ENCODE peak calls at places on chromosomes 16 and 17, in six cellular contexts. V is SK-N-SH, X is H1, I is HCT116, K is GM12878, G is K562. R is an unnamed sample.

GRCh38 chr16:51119576-51120288 is 31.3 kb downstream of the SALL1 start:
- DNase-seq in V (no peak), X (no peak), I (no peak), K (no peak), G (no peak), R (no peak)

GRCh38 chr17:18235743-18236256 is 10.4 kb downstream of the LLGL1 start:
- DNase-seq in V (no peak), X (no peak), I (no peak), K (no peak), G (no peak), R (no peak)

GRCh38 chr17:45171338-45172231 is 9.9 kb downstream of the HEXIM2 start:
- DNase-seq in V (no peak), X (no peak), I (no peak), K (no peak), G (no peak), R (peak)

GRCh38 chr17:39151680-39152058 is 232 bp upstream of the PLXDC1 start:
- DNase-seq in V (no peak), X (no peak), I (no peak), K (no peak), G (no peak), R (no peak)

GRCh38 chr16:84246679-84247077 is 6.9 kb upstream of the KCNG4 start:
- DNase-seq in V (no peak), X (no peak), I (no peak), K (no peak), G (peak), R (no peak)

GRCh38 chr17:65389956-65390355 is 171.5 kb downstream of the AXIN2 start:
- DNase-seq in V (no peak), X (no peak), I (peak), K (no peak), G (no peak), R (no peak)

GRCh38 chr17:74089869-74090464 is 113.5 kb upstream of the RPL38 start:
- DNase-seq in V (peak), X (peak), I (peak), K (peak), G (peak), R (peak)

GRCh38 chr16:3193221-3194212 is 5.5 kb downstream of the OR1F1 start:
- DNase-seq in V (no peak), X (no peak), I (no peak), K (no peak), G (no peak), R (no peak)

GRCh38 chr16:57619606-57620315 is 8.7 kb upstream of the ADGRG1 start:
- DNase-seq in V (no peak), X (no peak), I (no peak), K (no peak), G (no peak), R (peak)

GRCh38 chr16:72910371-72910770 is 137.6 kb downstream of the ZFHX3 start:
- DNase-seq in V (no peak), X (no peak), I (no peak), K (no peak), G (no peak), R (no peak)

GRCh38 chr17:19664136-19664820 is 15.7 kb downstream of the ALDH3A2 start:
- DNase-seq in V (no peak), X (no peak), I (no peak), K (no peak), G (no peak), R (no peak)

GRCh38 chr17:4440690-4441686 is 7.2 kb downstream of the SPNS3 start:
- DNase-seq in V (peak), X (no peak), I (no peak), K (no peak), G (peak), R (no peak)

GRCh38 chr16:64933890-64934289 is 188.0 kb downstream of the CDH11 start:
- DNase-seq in V (no peak), X (no peak), I (no peak), K (no peak), G (no peak), R (no peak)

GRCh38 chr17:17146791-17147406 is 59.2 kb downstream of the PLD6 start:
- DNase-seq in V (no peak), X (no peak), I (peak), K (no peak), G (peak), R (peak)

GRCh38 chr16:54462151-54462651 is 175.6 kb upstream of the IRX3 start:
- DNase-seq in V (no peak), X (no peak), I (no peak), K (no peak), G (no peak), R (no peak)

GRCh38 chr16:30927789-30928378 is 4.5 kb downstream of the FBXL19 start:
- DNase-seq in V (peak), X (peak), I (peak), K (peak), G (peak), R (peak)

GRCh38 chr17:83183951-83184506 is 104.6 kb downstream of the METRNL start:
- DNase-seq in V (no peak), X (no peak), I (no peak), K (no peak), G (no peak), R (no peak)

GRCh38 chr16:19744670-19745069 is 26.6 kb downstream of the IQCK start:
- DNase-seq in V (no peak), X (no peak), I (no peak), K (no peak), G (no peak), R (no peak)

GRCh38 chr16:46607529-46607928 is 13.7 kb downstream of the SHCBP1 start:
- DNase-seq in V (no peak), X (no peak), I (peak), K (no peak), G (peak), R (no peak)

GRCh38 chr16:1551166-1551565 is 17.7 kb downstream of the TMEM204 start:
- DNase-seq in V (no peak), X (no peak), I (no peak), K (no peak), G (no peak), R (no peak)

GRCh38 chr17:10155334-10156081 is 42.9 kb downstream of the GAS7 start:
- DNase-seq in V (no peak), X (no peak), I (no peak), K (no peak), G (no peak), R (no peak)

GRCh38 chr16:67029249-67030096 is 524 bp downstream of the CBFB start:
- DNase-seq in V (peak), X (no peak), I (no peak), K (no peak), G (peak), R (peak)

GRCh38 chr16:964696-965395 is 5.9 kb downstream of the LMF1 start:
- DNase-seq in V (no peak), X (no peak), I (no peak), K (no peak), G (no peak), R (peak)

GRCh38 chr17:81420769-81421462 is 25.7 kb downstream of the BAHCC1 start:
- DNase-seq in V (no peak), X (no peak), I (no peak), K (no peak), G (no peak), R (no peak)
- TF ChIP-seq JUND in V (no peak), X (no peak), I (no peak), K (no peak), G (no peak), R (no peak)

GRCh38 chr17:30345527-30346075 is 11.7 kb upstream of the TMIGD1 start:
- DNase-seq in V (no peak), X (no peak), I (no peak), K (no peak), G (peak), R (no peak)

GRCh38 chr17:30345089-30345433 is 11.2 kb upstream of the TMIGD1 start:
- DNase-seq in V (no peak), X (no peak), I (no peak), K (no peak), G (no peak), R (no peak)

GRCh38 chr17:30349252-30349651 is 15.4 kb upstream of the TMIGD1 start:
- DNase-seq in V (no peak), X (no peak), I (no peak), K (no peak), G (no peak), R (no peak)

GRCh38 chr17:30346211-30346831 is 12.5 kb upstream of the TMIGD1 start:
- DNase-seq in V (no peak), X (no peak), I (no peak), K (no peak), G (no peak), R (no peak)

GRCh38 chr17:30347488-30347887 is 13.6 kb upstream of the TMIGD1 start:
- DNase-seq in V (peak), X (no peak), I (no peak), K (no peak), G (no peak), R (no peak)
- TF ChIP-seq JUND in V (no peak), X (no peak), I (no peak), K (no peak), G (no peak), R (no peak)

DNA sequence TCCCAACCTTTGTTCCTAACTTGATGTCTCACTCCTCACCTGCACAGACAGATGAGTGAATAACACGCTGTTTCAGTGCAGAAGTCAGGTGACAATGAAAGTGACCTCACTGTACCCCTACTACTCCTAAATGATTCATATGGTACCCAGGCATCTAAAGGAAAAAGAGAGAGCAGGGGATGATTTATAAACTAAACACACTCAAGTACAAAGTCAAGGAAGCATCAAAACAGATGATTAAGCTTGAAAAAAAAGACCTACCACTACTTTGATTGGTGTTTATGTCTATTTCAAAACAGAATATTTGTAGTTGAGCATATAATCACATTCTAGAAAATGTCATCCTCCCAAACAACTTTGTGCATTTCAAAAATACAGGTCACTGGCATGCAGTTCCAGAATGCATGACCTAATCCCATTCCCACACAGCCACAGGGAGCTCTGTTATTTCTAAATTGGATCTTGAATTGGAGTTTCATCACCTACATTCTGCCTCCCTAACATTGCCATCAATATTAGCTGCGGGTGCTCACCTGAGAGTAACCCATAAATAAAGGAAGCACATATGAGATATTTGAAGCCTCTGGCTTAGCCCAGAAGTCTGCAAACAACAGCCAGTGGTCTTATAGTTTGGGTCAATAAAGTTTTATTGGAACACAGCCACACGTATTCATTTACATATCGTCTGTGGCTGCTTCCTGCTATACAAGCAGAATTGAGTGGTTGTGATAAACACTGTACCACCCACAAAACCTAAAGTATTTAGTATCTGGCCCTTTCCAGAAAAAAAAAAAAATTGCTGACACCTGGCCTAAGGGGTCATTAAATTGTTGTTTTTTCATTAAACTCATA is 14.0 kb downstream of the HS3ST3A1 start:
- DNase-seq in V (no peak), X (no peak), I (no peak), K (no peak), G (no peak), R (no peak)
- TF ChIP-seq JUND in V (no peak), X (no peak), I (no peak), K (no peak), G (no peak), R (no peak)

DNA sequence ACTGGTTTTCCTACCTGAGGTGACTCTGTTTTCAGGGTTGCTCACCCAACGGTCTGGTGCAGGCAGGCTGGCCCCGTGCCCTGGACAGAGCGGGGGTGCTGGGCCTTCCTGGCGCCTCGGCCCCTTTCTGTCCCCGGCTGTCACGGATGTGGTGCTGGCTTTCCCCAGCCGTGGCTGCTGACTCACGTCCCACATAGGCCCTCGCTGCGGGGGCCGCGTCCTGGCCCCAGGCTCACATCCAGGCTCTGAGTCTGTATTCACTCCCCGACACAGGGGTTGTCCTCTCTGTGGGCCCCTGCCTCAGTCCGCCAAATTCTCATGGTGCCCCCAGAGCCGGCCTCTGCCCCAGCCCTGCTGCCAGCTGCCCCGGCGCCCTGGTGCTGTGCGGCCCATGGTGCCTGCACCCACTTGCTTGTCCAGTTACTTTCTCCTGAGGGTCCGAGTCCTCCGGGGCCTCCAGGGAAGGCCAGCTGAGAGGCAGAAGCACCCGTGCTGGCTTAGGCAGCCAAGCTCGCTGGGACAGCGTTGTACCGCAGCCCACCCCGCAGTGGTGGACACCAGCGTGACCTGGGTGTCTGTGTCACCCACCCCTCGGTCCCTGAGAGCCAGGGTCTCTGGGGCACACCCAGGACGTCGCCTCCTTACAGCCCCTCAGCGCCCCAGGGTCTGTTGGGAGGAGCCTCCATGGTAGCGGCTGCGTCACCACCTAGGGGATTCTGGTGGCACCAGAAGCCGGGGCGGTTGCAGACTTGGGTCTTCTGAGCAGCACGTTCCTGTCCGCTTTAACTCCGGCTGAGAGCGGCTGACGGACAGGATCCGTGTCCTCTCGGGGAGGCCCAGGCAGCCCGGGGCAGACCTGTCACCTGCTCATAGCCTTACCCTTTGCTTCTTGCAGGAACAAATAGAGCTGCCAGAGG is 6.1 kb downstream of the CHMP6 start:
- DNase-seq in V (peak), X (no peak), I (no peak), K (no peak), G (no peak), R (no peak)
- TF ChIP-seq JUND in V (no peak), X (no peak), I (no peak), K (no peak), G (no peak), R (no peak)

GRCh38 chr17:6343736-6344135 is 91.2 kb downstream of the AIPL1 start:
- DNase-seq in V (no peak), X (no peak), I (no peak), K (no peak), G (no peak), R (no peak)
- TF ChIP-seq JUND in V (no peak), X (no peak), I (no peak), K (no peak), G (no peak), R (no peak)

DNA sequence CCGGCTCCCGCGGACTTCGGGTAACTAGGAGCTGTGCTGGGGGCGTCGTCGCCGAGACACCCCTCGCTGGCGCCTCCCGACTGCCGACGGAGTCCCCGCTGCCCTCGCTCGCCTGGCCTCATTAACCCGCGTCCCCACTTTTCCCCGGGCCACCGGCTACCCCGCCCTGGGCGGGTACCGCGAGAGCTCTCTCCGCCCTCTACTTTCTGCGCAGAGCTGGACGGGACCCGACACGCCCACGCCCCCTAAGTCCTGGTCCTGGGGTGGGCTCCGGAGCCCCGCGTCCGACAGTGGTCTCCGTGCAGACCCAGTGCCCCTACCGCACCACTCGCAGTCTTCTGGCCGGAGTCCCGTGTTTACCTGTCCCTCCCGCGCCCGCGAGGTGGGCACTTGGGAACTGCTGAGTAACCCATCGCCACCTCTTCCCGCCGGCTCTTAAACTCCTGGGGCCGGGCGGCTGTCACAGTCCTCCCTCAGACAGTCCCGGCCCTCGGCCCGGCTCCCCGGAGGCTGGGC is 421 bp upstream of the TLCD1 start:
- DNase-seq in V (no peak), X (no peak), I (peak), K (no peak), G (peak), R (peak)
- TF ChIP-seq JUND in V (no peak), X (no peak), I (no peak), K (no peak), G (no peak), R (no peak)

DNA sequence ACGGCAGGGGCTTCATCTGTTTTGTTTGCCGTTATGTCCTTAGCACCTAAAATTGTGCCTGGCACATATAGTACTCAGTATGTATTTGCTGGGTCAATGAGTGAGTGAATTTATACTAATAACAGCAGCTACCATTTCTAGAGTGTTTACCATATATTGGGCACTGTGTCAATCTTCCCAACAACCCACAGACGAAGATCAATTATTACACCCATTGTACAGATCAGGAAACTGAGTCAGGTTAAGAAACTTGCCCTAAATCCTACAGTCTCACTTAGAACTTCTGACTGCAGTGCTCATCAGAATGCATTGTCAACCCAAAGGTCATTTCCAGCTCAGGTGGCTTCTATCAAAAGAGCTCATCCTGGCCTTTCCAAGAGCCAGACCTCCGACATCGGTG is 44.5 kb upstream of the MEOX1 start:
- DNase-seq in V (no peak), X (no peak), I (no peak), K (no peak), G (no peak), R (no peak)
- TF ChIP-seq JUND in V (no peak), X (no peak), I (no peak), K (no peak), G (no peak), R (no peak)

DNA sequence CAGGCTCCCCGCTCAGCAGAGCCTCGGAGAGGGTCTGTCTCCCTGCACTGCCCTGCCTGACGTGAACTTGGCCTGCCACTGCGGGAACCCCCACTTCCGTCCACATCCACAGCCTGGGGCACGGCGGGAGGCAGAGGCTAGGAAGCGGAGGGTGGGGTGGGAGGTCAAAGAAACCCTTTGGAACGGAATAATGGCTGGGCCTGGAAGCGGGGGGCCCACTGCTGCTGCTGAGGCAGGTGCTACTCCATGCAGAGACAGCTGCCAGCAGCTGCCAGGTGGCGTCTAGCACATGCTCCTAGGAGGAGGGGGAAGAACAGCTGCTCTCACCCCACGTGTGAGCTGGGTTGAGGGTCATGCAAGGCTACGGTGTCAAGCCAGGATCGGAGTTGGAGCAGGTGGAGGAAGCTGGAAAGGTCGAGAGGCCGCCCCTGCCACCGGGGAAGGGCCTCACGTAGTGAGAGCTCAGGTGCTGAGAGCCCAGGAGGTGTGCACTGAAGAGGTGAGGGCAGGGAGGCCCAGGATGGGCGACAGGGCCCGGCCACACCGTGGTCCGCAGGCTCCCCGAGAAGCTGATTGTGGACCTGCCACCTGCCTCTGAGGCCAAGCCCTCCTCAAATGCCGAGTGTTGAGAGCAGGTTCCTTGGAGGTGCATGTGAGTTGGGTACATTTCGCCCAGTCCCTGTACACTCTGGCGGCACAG is 9.8 kb downstream of the FSCN2 start:
- DNase-seq in V (no peak), X (no peak), I (no peak), K (no peak), G (no peak), R (no peak)
- TF ChIP-seq JUND in V (no peak), X (no peak), I (no peak), K (no peak), G (no peak), R (no peak)

GRCh38 chr17:70313450-70313849 is 144.1 kb downstream of the KCNJ2 start:
- DNase-seq in V (no peak), X (no peak), I (no peak), K (no peak), G (no peak), R (no peak)
- TF ChIP-seq JUND in V (peak), X (no peak), I (no peak), K (no peak), G (no peak), R (no peak)